ENCODE peak calls at places on chromosomes 16 and 17, in six cellular contexts. X is stimulated activated CD4-positive, alpha-beta T cell treated with anti-CD3 and anti-CD28 coated beads, Interleukin-4, amount 100 ng/mL, for 1 hour; U is NCI-H774; S is colonic mucosa; A is NCI-H2107; N is occipital lobe. H is an unnamed sample.
A peak's percentile ranks its signal among the peaks of the same experiment; 100 is the strongest.

GRCh38 chr17:42670925-42671657 is 5.7 kb downstream of the PLEKHH3 start:
- DNase-seq in X (no peak), U (no peak), S (no peak), A (no peak), N (no peak), H (no peak)

GRCh38 chr17:68087851-68088250 is 52.3 kb downstream of the KPNA2 start:
- DNase-seq in X (no peak), U (no peak), S (no peak), A (no peak), N (no peak), H (no peak)

GRCh38 chr17:28997811-28998210 is 8.0 kb downstream of the SEZ6 start:
- DNase-seq in X (no peak), U (peak; percentile 67), S (no peak), A (peak; percentile 70), N (no peak), H (no peak)

GRCh38 chr17:82283208-82283749 is 9.8 kb upstream of the CSNK1D start:
- DNase-seq in X (peak; percentile 53), U (peak; percentile 43), S (no peak), A (peak; percentile 54), N (no peak), H (no peak)

GRCh38 chr16:74718741-74719610 is 18.3 kb upstream of the MLKL start:
- DNase-seq in X (no peak), U (no peak), S (no peak), A (no peak), N (no peak), H (peak; percentile 15)

GRCh38 chr17:2885751-2886150 is 89.5 kb downstream of the RAP1GAP2 start:
- DNase-seq in X (no peak), U (no peak), S (no peak), A (no peak), N (no peak), H (no peak)

GRCh38 chr17:44159519-44160210 is 10.8 kb upstream of the ASB16 start:
- DNase-seq in X (peak; percentile 28), U (no peak), S (no peak), A (no peak), N (no peak), H (no peak)

GRCh38 chr16:97822-98221 is 19.8 kb downstream of the MPG start:
- DNase-seq in X (no peak), U (no peak), S (no peak), A (no peak), N (no peak), H (no peak)

GRCh38 chr17:14107889-14108288 is 38.6 kb downstream of the COX10 start:
- DNase-seq in X (no peak), U (no peak), S (no peak), A (no peak), N (no peak), H (no peak)

GRCh38 chr17:65885484-65885883 is 306.4 kb downstream of the CEP112 start:
- DNase-seq in X (no peak), U (no peak), S (no peak), A (no peak), N (no peak), H (no peak)

GRCh38 chr16:22184615-22184968 is 21.5 kb upstream of the EEF2K start:
- DNase-seq in X (no peak), U (no peak), S (no peak), A (no peak), N (no peak), H (no peak)

GRCh38 chr17:19414396-19415280 is 3.6 kb downstream of the RNF112 start:
- DNase-seq in X (no peak), U (no peak), S (no peak), A (no peak), N (no peak), H (no peak)

GRCh38 chr16:49598386-49599170 is 225.0 kb downstream of the C16orf78 start:
- DNase-seq in X (no peak), U (no peak), S (no peak), A (no peak), N (no peak), H (no peak)

GRCh38 chr16:426115-426905 is 861 bp downstream of the RAB11FIP3 start:
- DNase-seq in X (no peak), U (no peak), S (peak; percentile 38), A (no peak), N (no peak), H (peak; percentile 55)

GRCh38 chr17:45096141-45096540 is 35.0 kb downstream of the NMT1 start:
- DNase-seq in X (no peak), U (no peak), S (no peak), A (no peak), N (no peak), H (peak; percentile 64)

GRCh38 chr16:78289844-78290277 is 190.4 kb downstream of the WWOX start:
- DNase-seq in X (no peak), U (no peak), S (no peak), A (peak; percentile 5), N (no peak), H (no peak)

GRCh38 chr16:53078765-53079484 is 24.1 kb downstream of the CHD9 start:
- DNase-seq in X (no peak), U (no peak), S (no peak), A (no peak), N (no peak), H (no peak)

GRCh38 chr17:1997146-1997586 is 28.0 kb downstream of the RTN4RL1 start:
- DNase-seq in X (no peak), U (no peak), S (peak; percentile 24), A (no peak), N (no peak), H (no peak)

GRCh38 chr16:14559809-14560227 is 70.2 kb downstream of the PARN start:
- DNase-seq in X (no peak), U (peak; percentile 67), S (no peak), A (no peak), N (no peak), H (no peak)

GRCh38 chr17:45989759-45990158 is 9.3 kb upstream of the STH start:
- DNase-seq in X (no peak), U (no peak), S (no peak), A (no peak), N (no peak), H (no peak)

GRCh38 chr17:18321309-18321708 is 6.2 kb downstream of the SMCR8 start:
- DNase-seq in X (no peak), U (no peak), S (no peak), A (no peak), N (no peak), H (peak; percentile 26)

GRCh38 chr16:50263940-50264929 is 2.1 kb upstream of the ADCY7 start:
- DNase-seq in X (no peak), U (peak; percentile 53), S (no peak), A (no peak), N (no peak), H (no peak)

GRCh38 chr17:17343896-17344506 is 40.8 kb downstream of the NT5M start:
- DNase-seq in X (no peak), U (no peak), S (no peak), A (no peak), N (no peak), H (peak; percentile 5)

GRCh38 chr17:73914536-73915274 is 270.5 kb upstream of the SDK2 start:
- DNase-seq in X (no peak), U (no peak), S (no peak), A (no peak), N (no peak), H (no peak)

GRCh38 chr16:53614346-53614745 is 89.3 kb downstream of the RPGRIP1L start:
- DNase-seq in X (no peak), U (no peak), S (no peak), A (no peak), N (no peak), H (no peak)

GRCh38 chr16:31453255-31454204 is 5.8 kb upstream of the ARMC5 start:
- DNase-seq in X (no peak), U (no peak), S (no peak), A (no peak), N (no peak), H (no peak)

GRCh38 chr17:6526362-6527152 is 29.8 kb downstream of the PITPNM3 start:
- DNase-seq in X (no peak), U (no peak), S (no peak), A (no peak), N (no peak), H (no peak)

GRCh38 chr17:18944646-18945045 is 7.3 kb upstream of the SLC5A10 start:
- DNase-seq in X (no peak), U (no peak), S (no peak), A (no peak), N (no peak), H (no peak)

GRCh38 chr16:57277586-57277985 is 6.9 kb downstream of the PLLP start:
- DNase-seq in X (peak; percentile 36), U (no peak), S (peak; percentile 48), A (no peak), N (no peak), H (no peak)

GRCh38 chr17:83071966-83072562 is 7.3 kb upstream of the METRNL start:
- DNase-seq in X (no peak), U (no peak), S (no peak), A (no peak), N (no peak), H (no peak)

GRCh38 chr17:80267391-80267790 is 6.7 kb downstream of the RNF213 start:
- DNase-seq in X (no peak), U (no peak), S (no peak), A (no peak), N (no peak), H (no peak)

GRCh38 chr16:2981177-2981898 is 1.1 kb upstream of the PKMYT1 start:
- DNase-seq in X (no peak), U (no peak), S (peak; percentile 40), A (no peak), N (no peak), H (peak; percentile 59)

GRCh38 chr16:76800196-76800595 is 390.8 kb upstream of the MON1B start:
- DNase-seq in X (no peak), U (no peak), S (no peak), A (no peak), N (no peak), H (no peak)

GRCh38 chr17:76353004-76353598 is 615 bp downstream of the PRPSAP1 start:
- DNase-seq in X (peak; percentile 16), U (no peak), S (peak; percentile 33), A (no peak), N (no peak), H (peak; percentile 82)

H was measured in iPS-NIHi11.